ENCODE peak calls at places on chromosomes 3 and 15, in seven cellular contexts. K is thoracic aorta, J is fibroblast of lung, R is ovary, S is cardiac muscle cell, Y is choroid plexus epithelial cell, V is lower leg skin. Z is an unnamed sample.

GRCh38 chr15:68224546-68225250 is 4.8 kb downstream of the CLN6 start:
- DNase-seq in V (no peak), J (no peak), K (no peak), S (no peak), R (no peak), Y (no peak), Z (no peak)

GRCh38 chr3:155065537-155065936 is 14.6 kb upstream of the MME start:
- DNase-seq in K (no peak), Y (peak; percentile 96), S (peak; percentile 70), R (no peak), V (peak; percentile 42), J (peak; percentile 71), Z (no peak)

GRCh38 chr3:118530350-118530922 is 504.2 kb downstream of the IGSF11 start:
- DNase-seq in Y (no peak), S (no peak), R (no peak), J (no peak), K (no peak), V (no peak), Z (no peak)

GRCh38 chr3:184656991-184657669 is 54.7 kb downstream of the MAGEF1 start:
- DNase-seq in K (no peak), V (no peak), R (no peak), Y (peak; percentile 54), J (no peak), S (peak; percentile 67), Z (peak; percentile 23)

GRCh38 chr3:119944091-119944490 is 150.2 kb downstream of the GSK3B start:
- DNase-seq in Y (no peak), V (no peak), K (no peak), S (peak; percentile 11), J (no peak), R (no peak), Z (no peak)

GRCh38 chr3:16309558-16309957 is 44.5 kb downstream of the OXNAD1 start:
- DNase-seq in Y (peak; percentile 64), R (no peak), V (no peak), K (no peak), J (peak; percentile 17), S (peak; percentile 40), Z (no peak)

GRCh38 chr3:138371070-138371950 is 22.9 kb downstream of the MRAS start:
- DNase-seq in R (no peak), Y (no peak), V (no peak), S (no peak), J (no peak), K (no peak), Z (no peak)

GRCh38 chr15:70017796-70018195 is 79.9 kb downstream of the TLE3 start:
- DNase-seq in V (no peak), Y (no peak), K (no peak), J (no peak), R (no peak), S (no peak), Z (no peak)

GRCh38 chr3:66407281-66408218 is 93.3 kb downstream of the LRIG1 start:
- DNase-seq in V (no peak), K (no peak), R (peak; percentile 79), Y (peak; percentile 66), S (peak; percentile 63), J (peak; percentile 55), Z (no peak)

GRCh38 chr15:42735382-42736165 is 1.4 kb downstream of the CDAN1 start:
- DNase-seq in K (no peak), R (no peak), S (no peak), V (no peak), J (no peak), Y (no peak), Z (no peak)

GRCh38 chr3:89504432-89504831 is 397.0 kb downstream of the EPHA3 start:
- DNase-seq in V (no peak), J (no peak), Y (no peak), R (no peak), S (no peak), K (no peak), Z (no peak)

GRCh38 chr15:83457149-83457548 is 10.0 kb downstream of the SH3GL3 start:
- DNase-seq in K (no peak), J (no peak), R (no peak), V (no peak), Y (no peak), S (no peak), Z (no peak)

GRCh38 chr15:62545392-62546227 is 380.5 kb upstream of the C2CD4B start:
- DNase-seq in Y (no peak), R (no peak), K (no peak), S (peak; percentile 80), J (peak; percentile 47), V (peak; percentile 74), Z (peak; percentile 53)

GRCh38 chr3:162391301-162391700 is 894.7 kb downstream of the OTOL1 start:
- DNase-seq in R (no peak), K (no peak), S (peak; percentile 23), V (no peak), J (peak; percentile 25), Y (peak; percentile 66), Z (no peak)

GRCh38 chr3:136042608-136043221 is 77.2 kb downstream of the PPP2R3A start:
- DNase-seq in J (peak; percentile 79), Y (peak; percentile 79), R (no peak), K (no peak), V (no peak), S (peak; percentile 72), Z (peak; percentile 53)

GRCh38 chr3:194998948-194999347 is 272.0 kb downstream of the XXYLT1 start:
- DNase-seq in K (no peak), J (no peak), R (no peak), Y (no peak), V (no peak), S (no peak), Z (no peak)

GRCh38 chr3:11776346-11776745 is 70.3 kb downstream of the TAMM41 start:
- DNase-seq in V (no peak), Y (no peak), J (no peak), K (no peak), S (no peak), R (no peak), Z (no peak)

GRCh38 chr3:11770477-11771381 is 76.0 kb downstream of the TAMM41 start:
- DNase-seq in Y (peak; percentile 93), J (peak; percentile 82), S (peak; percentile 85), V (peak; percentile 90), K (peak; percentile 13), R (peak; percentile 38), Z (peak; percentile 84)

GRCh38 chr3:11778248-11778647 is 68.4 kb downstream of the TAMM41 start:
- DNase-seq in R (no peak), Y (no peak), V (no peak), J (no peak), K (no peak), S (no peak), Z (no peak)

GRCh38 chr3:11775493-11775892 is 71.2 kb downstream of the TAMM41 start:
- DNase-seq in J (no peak), S (no peak), R (no peak), K (no peak), Y (no peak), V (no peak), Z (no peak)

DNA sequence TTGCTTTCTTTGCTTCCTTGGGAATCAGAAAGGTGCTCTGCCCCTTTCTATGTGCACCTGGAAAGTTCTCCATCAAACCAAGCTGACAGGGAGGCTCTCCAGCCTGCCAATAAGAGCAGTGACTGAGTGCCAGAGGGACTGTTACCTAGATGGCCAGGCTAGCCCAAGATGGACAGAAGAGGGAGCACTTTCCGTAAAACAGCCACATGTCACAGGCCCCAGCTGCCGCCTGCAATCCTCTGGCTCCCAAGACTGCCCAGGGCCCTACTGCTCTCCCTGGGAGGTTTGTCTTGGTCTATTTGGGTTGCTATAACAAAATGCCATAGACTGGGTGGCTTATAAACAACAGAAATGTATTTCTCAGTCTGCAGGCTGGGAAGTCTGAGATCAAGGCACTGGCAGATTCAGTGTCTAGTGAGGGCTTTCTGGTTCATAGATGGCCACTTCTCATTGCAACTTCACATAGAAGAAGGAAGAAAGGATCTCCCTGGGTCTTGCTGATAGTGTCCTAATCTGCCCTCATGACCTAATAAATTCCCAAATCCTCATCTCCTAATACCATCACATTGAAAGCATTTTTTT is 72.3 kb downstream of the TAMM41 start:
- DNase-seq in K (no peak), V (peak; percentile 33), J (peak; percentile 55), Y (peak; percentile 73), S (peak; percentile 56), R (no peak), Z (peak; percentile 19)
- TF ChIP-seq CTCF in K (no peak), V (no peak), J (peak; percentile 57), Y (peak; percentile 75), S (peak; percentile 55), R (no peak), Z (peak; percentile 65)

GRCh38 chr3:42084593-42084992 is 6.6 kb upstream of the TRAK1 start:
- DNase-seq in R (no peak), Y (no peak), K (no peak), J (no peak), S (no peak), V (no peak), Z (no peak)
- H3K4me3 ChIP-seq in R (no peak overlapping the region), Y (no peak overlapping the region), K (no peak overlapping the region), J (no peak overlapping the region), S (no peak overlapping the region), V (no peak overlapping the region), Z (no peak overlapping the region)

GRCh38 chr3:182239316-182239715 is 527.6 kb downstream of the SOX2 start:
- DNase-seq in Y (no peak), J (no peak), S (no peak), K (no peak), V (no peak), R (no peak), Z (peak; percentile 15)
- TF ChIP-seq CTCF in Y (no peak), J (no peak), S (no peak), K (no peak), V (no peak), R (no peak), Z (peak; percentile 32)

GRCh38 chr3:116443096-116443793 is 2.0 kb downstream of the LSAMP start:
- DNase-seq in S (peak; percentile 8), K (no peak), J (peak; percentile 29), V (no peak), R (no peak), Y (peak; percentile 11), Z (no peak)

GRCh38 chr3:116444099-116444700 is 1.1 kb downstream of the LSAMP start:
- DNase-seq in K (no peak), V (no peak), J (peak; percentile 32), R (no peak), Y (no peak), S (peak; percentile 3), Z (no peak)

GRCh38 chr3:116441652-116442051 is 3.6 kb downstream of the LSAMP start:
- DNase-seq in K (no peak), V (no peak), R (no peak), Y (no peak), S (no peak), J (no peak), Z (no peak)

GRCh38 chr3:116440196-116440595 is 5.1 kb downstream of the LSAMP start:
- DNase-seq in V (no peak), R (no peak), K (no peak), Y (peak; percentile 65), J (peak; percentile 89), S (peak; percentile 33), Z (peak; percentile 89)

DNA sequence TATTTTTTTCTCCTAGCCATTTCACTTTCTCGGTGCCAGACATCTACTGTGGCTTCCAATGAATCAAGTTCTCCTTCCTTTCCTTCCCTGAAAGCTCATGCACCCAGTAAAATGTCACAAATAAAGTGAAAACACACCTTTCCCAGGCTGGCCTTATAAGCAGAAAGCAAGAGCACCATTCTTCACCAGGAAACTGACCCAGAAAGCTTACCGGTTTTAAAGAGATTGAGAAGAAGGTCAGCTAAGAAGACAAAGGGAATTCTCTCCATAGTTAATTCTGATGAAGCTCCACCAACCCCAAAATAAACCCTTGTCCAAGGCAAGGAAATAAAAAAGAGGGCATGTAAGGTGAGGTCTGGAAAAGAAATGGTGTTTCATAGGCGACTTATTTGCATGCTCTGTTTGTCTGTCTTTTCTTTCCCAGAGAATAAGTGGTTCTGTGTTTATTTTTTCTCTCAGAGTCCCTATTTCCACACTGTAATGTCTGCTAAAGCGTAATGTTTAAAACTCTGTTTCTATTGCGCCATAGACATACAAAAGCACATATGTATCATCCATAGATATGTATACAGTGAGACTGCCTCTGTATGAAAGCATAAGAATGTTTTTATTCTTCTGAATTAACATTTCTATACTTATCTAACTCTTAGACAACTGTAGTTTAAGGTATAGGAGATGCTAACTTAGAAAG is 2.8 kb downstream of the LSAMP start:
- DNase-seq in S (no peak), R (no peak), J (peak; percentile 77), V (no peak), K (no peak), Y (no peak), Z (no peak)
- H3K4me3 ChIP-seq in S (no peak overlapping the region), R (no peak overlapping the region), J (peak overlapping the region; percentile 87), V (no peak overlapping the region), K (no peak overlapping the region), Y (no peak overlapping the region), Z (peak overlapping the region; percentile 20)

Z was measured in astrocyte of the cerebellum.